ENCODE peak calls at places on chromosomes 1 and 21, in six cellular contexts. One of them, this sample, is unnamed.

GRCh38 chr1:1664941-1665814 is 6.4 kb upstream of the CDK11B start:
- DNase-seq in breast epithelium: peak; percentile 49
- DNase-seq in esophagus squamous epithelium: no peak
- DNase-seq in tibial nerve: no peak
- DNase-seq in GM23338: no peak
- DNase-seq in tibial artery: peak; percentile 63
- DNase-seq in this sample: no peak

GRCh38 chr1:7497107-7497637 is 273.9 kb upstream of the VAMP3 start:
- DNase-seq in breast epithelium: no peak
- DNase-seq in esophagus squamous epithelium: no peak
- DNase-seq in tibial nerve: no peak
- DNase-seq in GM23338: no peak
- DNase-seq in tibial artery: no peak
- DNase-seq in this sample: no peak

GRCh38 chr1:50658421-50659076 is 235.3 kb upstream of the DMRTA2 start:
- DNase-seq in breast epithelium: no peak
- DNase-seq in esophagus squamous epithelium: no peak
- DNase-seq in tibial nerve: no peak
- DNase-seq in GM23338: no peak
- DNase-seq in tibial artery: no peak
- DNase-seq in this sample: no peak

GRCh38 chr1:202143768-202144509 is 598 bp downstream of the ARL8A start:
- DNase-seq in breast epithelium: no peak
- DNase-seq in esophagus squamous epithelium: no peak
- DNase-seq in tibial nerve: no peak
- DNase-seq in GM23338: peak; percentile 73
- DNase-seq in tibial artery: no peak
- DNase-seq in this sample: no peak

GRCh38 chr1:1003618-1004419 is 3.9 kb upstream of the HES4 start:
- DNase-seq in breast epithelium: no peak
- DNase-seq in esophagus squamous epithelium: no peak
- DNase-seq in tibial nerve: no peak
- DNase-seq in GM23338: no peak
- DNase-seq in tibial artery: no peak
- DNase-seq in this sample: no peak

GRCh38 chr1:236997882-236998281 is 6.4 kb downstream of the MT1HL1 start:
- DNase-seq in breast epithelium: no peak
- DNase-seq in esophagus squamous epithelium: no peak
- DNase-seq in tibial nerve: no peak
- DNase-seq in GM23338: peak; percentile 23
- DNase-seq in tibial artery: no peak
- DNase-seq in this sample: no peak

GRCh38 chr1:218659911-218660677 is 315.0 kb downstream of the TGFB2 start:
- DNase-seq in breast epithelium: no peak
- DNase-seq in esophagus squamous epithelium: no peak
- DNase-seq in tibial nerve: no peak
- DNase-seq in GM23338: no peak
- DNase-seq in tibial artery: no peak
- DNase-seq in this sample: no peak

GRCh38 chr1:195954848-195955247 is 653.4 kb downstream of the KCNT2 start:
- DNase-seq in breast epithelium: no peak
- DNase-seq in esophagus squamous epithelium: no peak
- DNase-seq in tibial nerve: no peak
- DNase-seq in GM23338: no peak
- DNase-seq in tibial artery: no peak
- DNase-seq in this sample: no peak

GRCh38 chr1:10778640-10779039 is 17.8 kb downstream of the CASZ1 start:
- DNase-seq in breast epithelium: no peak
- DNase-seq in esophagus squamous epithelium: no peak
- DNase-seq in tibial nerve: no peak
- DNase-seq in GM23338: no peak
- DNase-seq in tibial artery: no peak
- DNase-seq in this sample: no peak

GRCh38 chr1:67350783-67351182 is 43.1 kb downstream of the IL12RB2 start:
- DNase-seq in breast epithelium: no peak
- DNase-seq in esophagus squamous epithelium: no peak
- DNase-seq in tibial nerve: no peak
- DNase-seq in GM23338: no peak
- DNase-seq in tibial artery: no peak
- DNase-seq in this sample: no peak

GRCh38 chr1:210292276-210292851 is 36.3 kb upstream of the HHAT start:
- DNase-seq in breast epithelium: peak; percentile 72
- DNase-seq in esophagus squamous epithelium: no peak
- DNase-seq in tibial nerve: no peak
- DNase-seq in GM23338: peak; percentile 91
- DNase-seq in tibial artery: peak; percentile 79
- DNase-seq in this sample: peak; percentile 56

GRCh38 chr1:204692852-204693356 is 7.4 kb upstream of the LRRN2 start:
- DNase-seq in breast epithelium: no peak
- DNase-seq in esophagus squamous epithelium: no peak
- DNase-seq in tibial nerve: no peak
- DNase-seq in GM23338: peak; percentile 74
- DNase-seq in tibial artery: no peak
- DNase-seq in this sample: no peak

GRCh38 chr21:29928537-29928936 is 11.3 kb downstream of the GRIK1 start:
- DNase-seq in breast epithelium: no peak
- DNase-seq in esophagus squamous epithelium: no peak
- DNase-seq in tibial nerve: no peak
- DNase-seq in GM23338: no peak
- DNase-seq in tibial artery: no peak
- DNase-seq in this sample: no peak

GRCh38 chr1:57270926-57271698 is 152.7 kb downstream of the DAB1 start:
- DNase-seq in breast epithelium: no peak
- DNase-seq in esophagus squamous epithelium: no peak
- DNase-seq in tibial nerve: no peak
- DNase-seq in GM23338: no peak
- DNase-seq in tibial artery: no peak
- DNase-seq in this sample: no peak

GRCh38 chr1:81484284-81484683 is 316.4 kb upstream of the ADGRL2 start:
- DNase-seq in breast epithelium: no peak
- DNase-seq in esophagus squamous epithelium: no peak
- DNase-seq in tibial nerve: no peak
- DNase-seq in GM23338: no peak
- DNase-seq in tibial artery: no peak
- DNase-seq in this sample: no peak

GRCh38 chr1:212487286-212487685 is 54.6 kb downstream of the NENF start:
- DNase-seq in breast epithelium: no peak
- DNase-seq in esophagus squamous epithelium: no peak
- DNase-seq in tibial nerve: no peak
- DNase-seq in GM23338: no peak
- DNase-seq in tibial artery: no peak
- DNase-seq in this sample: no peak

GRCh38 chr1:54245501-54245900 is 45.5 kb downstream of the MRPL37 start:
- DNase-seq in breast epithelium: no peak
- DNase-seq in esophagus squamous epithelium: no peak
- DNase-seq in tibial nerve: no peak
- DNase-seq in GM23338: no peak
- DNase-seq in tibial artery: no peak
- DNase-seq in this sample: no peak

GRCh38 chr1:112298558-112298957 is 97.5 kb upstream of the CTTNBP2NL start:
- DNase-seq in breast epithelium: no peak
- DNase-seq in esophagus squamous epithelium: no peak
- DNase-seq in tibial nerve: peak; percentile 23
- DNase-seq in GM23338: peak; percentile 88
- DNase-seq in tibial artery: no peak
- DNase-seq in this sample: no peak

DNA sequence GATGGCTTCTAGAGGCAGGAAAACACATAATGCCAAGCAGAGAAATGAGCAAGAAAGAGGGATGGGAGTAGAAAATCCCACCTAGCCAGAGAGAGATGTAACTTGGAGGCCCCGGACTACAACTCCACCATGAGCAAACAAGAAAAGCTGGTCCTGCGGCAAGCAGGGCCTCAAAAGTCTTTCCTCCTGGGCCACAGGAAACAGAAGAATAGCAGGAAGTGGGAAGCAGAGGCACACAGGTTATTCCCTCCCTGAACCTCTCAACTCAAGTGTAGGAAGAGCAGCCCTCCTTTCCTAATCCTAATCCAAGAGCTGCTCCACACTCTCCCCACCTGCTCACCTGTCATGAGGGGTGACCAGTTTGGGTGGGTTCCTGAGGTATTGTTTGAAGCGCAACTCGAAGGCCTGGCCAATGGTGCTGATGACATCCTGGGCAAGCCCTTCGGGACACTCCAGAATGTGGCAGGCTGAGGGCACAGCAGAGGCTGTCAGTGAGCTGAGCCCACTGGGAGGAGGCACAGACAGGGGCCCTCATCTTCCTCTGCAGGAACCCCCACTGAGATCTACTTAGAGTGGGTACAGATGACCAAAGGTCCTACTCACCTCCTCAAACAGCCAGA is 3.1 kb downstream of the SHC1 start:
- DNase-seq in breast epithelium: no peak
- DNase-seq in esophagus squamous epithelium: no peak
- DNase-seq in tibial nerve: no peak
- DNase-seq in GM23338: no peak
- DNase-seq in tibial artery: no peak
- DNase-seq in this sample: no peak
- H3K4me3 ChIP-seq in breast epithelium: no peak overlapping the region
- H3K4me3 ChIP-seq in esophagus squamous epithelium: no peak overlapping the region
- H3K4me3 ChIP-seq in tibial nerve: no peak overlapping the region
- H3K4me3 ChIP-seq in GM23338: no peak overlapping the region
- H3K4me3 ChIP-seq in tibial artery: no peak overlapping the region
- H3K4me3 ChIP-seq in this sample: no peak overlapping the region

DNA sequence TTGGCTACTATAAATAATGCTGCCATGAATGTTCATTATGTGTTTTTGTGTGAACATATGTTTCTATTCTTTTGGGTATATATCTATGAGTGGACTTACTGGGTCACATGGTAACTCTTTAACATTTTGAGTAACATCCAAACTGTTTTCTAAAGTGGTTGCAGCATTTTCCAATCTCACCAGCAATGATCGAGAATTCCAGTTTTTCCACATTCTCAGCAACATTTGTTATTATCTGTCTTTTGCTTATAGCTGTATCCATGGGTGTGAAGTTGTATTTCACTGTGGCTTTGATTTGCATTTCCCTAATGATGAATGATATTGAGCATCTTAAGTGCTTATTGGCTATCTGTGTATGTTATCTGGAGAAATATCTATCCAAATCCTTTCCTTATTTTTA is 89.2 kb upstream of the SLFNL1 start:
- DNase-seq in breast epithelium: no peak
- DNase-seq in esophagus squamous epithelium: no peak
- DNase-seq in tibial nerve: no peak
- DNase-seq in GM23338: no peak
- DNase-seq in tibial artery: no peak
- DNase-seq in this sample: no peak
- H3K27ac ChIP-seq in breast epithelium: no peak overlapping the region
- H3K27ac ChIP-seq in esophagus squamous epithelium: peak overlapping the region; percentile 90
- H3K27ac ChIP-seq in tibial nerve: peak overlapping the region; percentile 96
- H3K27ac ChIP-seq in GM23338: no peak overlapping the region
- H3K27ac ChIP-seq in tibial artery: peak overlapping the region; percentile 55
- H3K27ac ChIP-seq in this sample: peak overlapping the region; percentile 52

DNA sequence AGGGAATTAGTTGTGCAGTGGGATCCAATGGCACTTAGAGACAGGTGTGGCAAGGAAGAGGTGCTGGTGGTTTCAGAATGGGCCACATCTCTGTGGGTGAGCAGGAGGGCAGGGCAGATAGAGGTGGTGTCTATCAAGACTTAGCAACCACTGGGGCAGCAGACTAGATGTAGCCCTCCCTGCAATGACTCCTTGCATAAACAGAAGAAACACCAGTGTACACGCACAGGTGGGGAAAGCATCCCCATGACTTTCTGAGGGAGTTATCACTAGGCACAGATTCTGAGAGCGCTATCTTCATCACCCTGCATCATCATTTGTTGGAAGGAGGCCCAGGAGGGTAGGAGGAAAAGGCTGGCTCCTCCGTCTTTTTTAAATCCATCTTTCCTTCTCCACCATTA is 58.4 kb downstream of the PLXNA2 start:
- DNase-seq in breast epithelium: no peak
- DNase-seq in esophagus squamous epithelium: no peak
- DNase-seq in tibial nerve: no peak
- DNase-seq in GM23338: no peak
- DNase-seq in tibial artery: no peak
- DNase-seq in this sample: no peak
- H3K4me3 ChIP-seq in breast epithelium: no peak overlapping the region
- H3K4me3 ChIP-seq in esophagus squamous epithelium: no peak overlapping the region
- H3K4me3 ChIP-seq in tibial nerve: no peak overlapping the region
- H3K4me3 ChIP-seq in GM23338: no peak overlapping the region
- H3K4me3 ChIP-seq in tibial artery: no peak overlapping the region
- H3K4me3 ChIP-seq in this sample: no peak overlapping the region

GRCh38 chr1:76428027-76428426 is 353.5 kb downstream of the ST6GALNAC3 start:
- DNase-seq in breast epithelium: no peak
- DNase-seq in esophagus squamous epithelium: no peak
- DNase-seq in tibial nerve: no peak
- DNase-seq in GM23338: no peak
- DNase-seq in tibial artery: no peak
- DNase-seq in this sample: no peak
- H3K27ac ChIP-seq in breast epithelium: no peak overlapping the region
- H3K27ac ChIP-seq in esophagus squamous epithelium: no peak overlapping the region
- H3K27ac ChIP-seq in tibial nerve: no peak overlapping the region
- H3K27ac ChIP-seq in GM23338: no peak overlapping the region
- H3K27ac ChIP-seq in tibial artery: no peak overlapping the region
- H3K27ac ChIP-seq in this sample: no peak overlapping the region